ENCODE peak calls at places on chromosomes 16 and 17, in four cellular contexts. X is IMR-90, I is endothelial cell of umbilical vein, J is GM12878. W is an unnamed sample.

GRCh38 chr16:85401917-85402766 is 211.0 kb upstream of the GSE1 start:
- DNase-seq in X (no peak), J (no peak), I (no peak), W (no peak)

GRCh38 chr17:72639711-72640110 is 452.8 kb downstream of the SLC39A11 start:
- DNase-seq in X (no peak), I (no peak), J (no peak), W (no peak)

GRCh38 chr16:13376174-13376573 is 474.8 kb downstream of the SHISA9 start:
- DNase-seq in I (no peak), J (no peak), X (no peak), W (no peak)

GRCh38 chr16:2019500-2019899 is at the start of gene NPW:
- DNase-seq in X (no peak), I (no peak), J (no peak), W (peak; percentile 41)

GRCh38 chr17:40317345-40317873 is 8.4 kb downstream of the RARA start:
- DNase-seq in X (peak; percentile 70), I (peak; percentile 76), J (no peak), W (peak; percentile 72)

GRCh38 chr16:55569025-55569424 is 2.5 kb downstream of the CAPNS2 start:
- DNase-seq in J (no peak), X (peak; percentile 24), I (peak; percentile 32), W (no peak)

GRCh38 chr17:18143044-18143936 is 34.7 kb downstream of the MYO15A start:
- DNase-seq in X (peak; percentile 16), I (no peak), J (no peak), W (peak; percentile 66)

GRCh38 chr16:7315813-7316212 is 16.8 kb upstream of the RBFOX1 start:
- DNase-seq in J (no peak), X (no peak), I (no peak), W (no peak)

GRCh38 chr17:79850571-79851460 is 11.6 kb upstream of the CBX4 start:
- DNase-seq in J (no peak), X (peak; percentile 86), I (no peak), W (peak; percentile 48)

GRCh38 chr16:31128711-31129567 is 6.6 kb downstream of the PRSS8 start:
- DNase-seq in I (no peak), X (no peak), J (no peak), W (peak; percentile 51)

GRCh38 chr17:35314415-35315216 is 58.8 kb downstream of the SLFN11 start:
- DNase-seq in X (no peak), J (no peak), I (no peak), W (no peak)

GRCh38 chr17:44005865-44006580 is 1.6 kb downstream of the NAGS start:
- DNase-seq in J (no peak), I (peak; percentile 48), X (no peak), W (no peak)

GRCh38 chr16:64996641-64997040 is 125.2 kb downstream of the CDH11 start:
- DNase-seq in X (no peak), J (no peak), I (no peak), W (no peak)

GRCh38 chr17:77959216-77959925 is 868 bp downstream of the TNRC6C start:
- DNase-seq in I (no peak), X (peak; percentile 19), J (no peak), W (peak; percentile 48)
- TF ChIP-seq FOS in I (no peak), X (no peak), J (no peak), W (no peak)

DNA sequence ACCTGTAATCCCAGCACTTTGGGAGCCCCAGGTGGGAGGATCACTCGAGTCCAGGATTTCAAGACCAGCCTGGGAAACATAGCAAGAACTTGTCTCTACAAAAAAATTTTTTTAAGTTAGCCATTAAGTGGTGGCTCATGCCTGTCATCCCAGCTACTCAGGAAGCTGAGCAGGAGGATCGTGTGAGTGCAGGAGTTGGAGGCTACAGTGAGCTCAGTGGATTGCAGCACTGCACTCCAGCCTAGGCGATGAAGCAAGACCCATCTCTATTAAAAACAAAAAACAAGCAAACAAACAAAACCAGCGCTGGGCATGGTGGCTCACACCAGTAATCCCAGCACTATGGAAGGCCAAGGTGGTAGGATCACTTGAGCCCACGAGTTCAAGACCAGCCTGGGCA is 38.0 kb downstream of the HEATR3 start:
- DNase-seq in X (no peak), J (no peak), I (no peak), W (no peak)
- TF ChIP-seq FOS in X (no peak), J (no peak), I (no peak), W (no peak)

DNA sequence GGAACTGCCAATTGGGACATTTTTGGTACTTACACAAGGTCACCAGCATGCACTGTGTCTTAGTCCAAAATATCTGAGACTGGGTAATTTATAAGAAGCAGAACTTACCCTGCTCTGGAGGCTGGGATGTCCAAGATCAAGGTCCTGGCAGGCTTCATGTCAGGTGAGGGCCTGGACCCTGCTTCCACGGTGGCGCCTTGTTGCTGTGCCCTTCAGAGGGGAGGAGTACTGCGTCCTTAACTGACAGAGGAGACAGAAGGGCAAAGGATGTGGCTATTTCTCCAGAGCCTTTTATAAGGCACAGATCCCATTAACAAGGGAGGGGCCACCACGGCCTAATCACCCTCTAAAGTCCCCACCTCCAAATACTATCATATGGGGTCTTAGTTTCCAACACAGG is 178.9 kb downstream of the C16orf95 start:
- DNase-seq in I (no peak), X (no peak), J (no peak), W (no peak)
- TF ChIP-seq FOS in I (no peak), X (no peak), J (no peak), W (no peak)

GRCh38 chr16:54193656-54194007 is 93.0 kb downstream of the IRX3 start:
- DNase-seq in I (peak; percentile 47), X (peak; percentile 25), J (peak; percentile 4), W (peak; percentile 75)

GRCh38 chr16:54193013-54193655 is 93.5 kb downstream of the IRX3 start:
- DNase-seq in J (no peak), I (no peak), X (no peak), W (no peak)

GRCh38 chr16:54191163-54191562 is 95.4 kb downstream of the IRX3 start:
- DNase-seq in J (no peak), I (no peak), X (no peak), W (no peak)

GRCh38 chr16:54191592-54191991 is 95.0 kb downstream of the IRX3 start:
- DNase-seq in I (no peak), X (no peak), J (no peak), W (no peak)

DNA sequence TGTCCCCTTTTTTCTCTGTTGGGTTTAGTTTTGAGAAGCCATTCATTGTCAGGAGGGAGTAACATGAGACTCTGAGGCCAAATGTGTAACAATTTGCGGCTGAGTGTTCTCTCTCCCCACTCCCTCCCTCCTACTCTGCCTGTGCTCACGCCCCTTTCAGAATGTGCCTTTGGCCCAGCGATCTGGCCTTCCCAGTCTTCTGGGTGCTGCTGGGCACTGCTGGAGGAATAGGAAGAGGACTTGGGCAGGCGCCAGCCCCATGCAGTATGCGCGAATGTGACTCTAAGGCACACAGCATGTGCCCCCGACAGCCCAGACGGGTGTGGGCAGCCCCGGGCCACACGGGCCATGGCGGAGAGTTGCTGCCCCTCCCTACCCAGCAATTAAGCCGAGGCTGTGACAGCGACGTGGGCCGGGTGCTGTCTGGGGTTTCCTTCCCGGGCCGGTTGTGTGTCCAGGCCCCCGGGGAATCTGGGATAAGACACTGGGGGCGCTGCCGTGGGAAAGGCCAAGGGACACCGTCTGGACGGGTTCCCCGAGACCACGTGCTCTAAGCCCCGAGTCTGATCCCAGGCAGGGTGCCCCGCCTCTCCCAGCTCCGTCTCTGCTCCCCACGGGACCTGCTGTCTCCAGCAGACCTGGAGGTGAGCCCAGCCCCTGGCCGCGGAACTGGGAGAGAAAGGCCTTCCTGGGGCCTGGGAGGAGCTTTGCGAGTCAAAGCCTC is 92.4 kb downstream of the IRX3 start:
- DNase-seq in I (no peak), J (no peak), X (no peak), W (no peak)
- TF ChIP-seq FOS in I (no peak), J (no peak), X (no peak), W (no peak)

GRCh38 chr17:51820252-51820651 is 338.3 kb downstream of the CA10 start:
- DNase-seq in I (no peak), J (no peak), X (no peak), W (no peak)
- TF ChIP-seq FOS in I (no peak), J (no peak), X (no peak), W (no peak)

GRCh38 chr17:62933986-62934385 is 32.0 kb upstream of the TANC2 start:
- DNase-seq in J (no peak), X (no peak), I (no peak), W (no peak)
- TF ChIP-seq FOS in J (no peak), X (no peak), I (no peak), W (no peak)

W was measured in K562.